ENCODE peak calls at places on chromosomes 2 and 18, in five cellular contexts. G, N, P, Q and C are unnamed samples.

GRCh38 chr18:11147371-11147860 is 2.0 kb downstream of the PIEZO2 start:
- DNase-seq in G (no peak), N (no peak), P (no peak), Q (no peak), C (no peak)

GRCh38 chr2:112089375-112089774 is 34.3 kb downstream of the TMEM87B start:
- DNase-seq in G (no peak), N (no peak), P (no peak), Q (no peak), C (no peak)

GRCh38 chr2:54942373-54942772 is 107.9 kb downstream of the RTN4 start:
- DNase-seq in G (no peak), N (no peak), P (no peak), Q (no peak), C (peak)

GRCh38 chr18:63578357-63578958 is 8.7 kb upstream of the SERPINB13 start:
- DNase-seq in G (peak), N (no peak), P (peak), Q (peak), C (peak)

GRCh38 chr2:15206419-15206818 is 354.7 kb downstream of the NBAS start:
- DNase-seq in G (no peak), N (no peak), P (no peak), Q (no peak), C (no peak)

GRCh38 chr2:38722271-38723115 is 28.7 kb downstream of the SRSF7 start:
- DNase-seq in G (no peak), N (no peak), P (no peak), Q (no peak), C (no peak)

GRCh38 chr2:119341684-119342083 is 24.9 kb downstream of the C2orf76 start:
- DNase-seq in G (no peak), N (no peak), P (no peak), Q (no peak), C (no peak)

GRCh38 chr2:134183679-134184078 is 70.2 kb upstream of the MGAT5 start:
- DNase-seq in G (no peak), N (no peak), P (no peak), Q (no peak), C (no peak)

GRCh38 chr18:9109523-9109922 is 7.0 kb downstream of the NDUFV2 start:
- DNase-seq in G (no peak), N (no peak), P (no peak), Q (no peak), C (no peak)

GRCh38 chr2:64463784-64464183 is 9.8 kb downstream of the LGALSL start:
- DNase-seq in G (no peak), N (peak), P (no peak), Q (no peak), C (no peak)

GRCh38 chr18:10562773-10563160 is 36.9 kb downstream of the NAPG start:
- DNase-seq in G (no peak), N (no peak), P (no peak), Q (no peak), C (no peak)

GRCh38 chr2:126634273-126634861 is 21.6 kb upstream of the GYPC start:
- DNase-seq in G (peak), N (no peak), P (no peak), Q (peak), C (no peak)

GRCh38 chr2:180012523-180012922 is 5.4 kb upstream of the CWC22 start:
- DNase-seq in G (no peak), N (peak), P (no peak), Q (no peak), C (no peak)

GRCh38 chr2:71455011-71455740 is 1.8 kb downstream of the DYSF start:
- DNase-seq in G (no peak), N (no peak), P (no peak), Q (no peak), C (no peak)

GRCh38 chr2:182064024-182064880 is 78.6 kb downstream of the PPP1R1C start:
- DNase-seq in G (no peak), N (no peak), P (no peak), Q (no peak), C (no peak)

GRCh38 chr18:23888880-23889279 is 125.7 kb upstream of the TTC39C start:
- DNase-seq in G (no peak), N (no peak), P (no peak), Q (no peak), C (no peak)

GRCh38 chr2:165872101-165872791 is 78.2 kb upstream of the GALNT3 start:
- DNase-seq in G (no peak), N (no peak), P (no peak), Q (no peak), C (no peak)

GRCh38 chr2:85470850-85471800 is 52.6 kb downstream of the SH2D6 start:
- DNase-seq in G (no peak), N (peak), P (no peak), Q (no peak), C (peak)

GRCh38 chr2:103268841-103269498 is 507.1 kb downstream of the TMEM182 start:
- DNase-seq in G (no peak), N (no peak), P (no peak), Q (no peak), C (no peak)

GRCh38 chr2:86414996-86415395 is 26.2 kb upstream of the KDM3A start:
- DNase-seq in G (no peak), N (peak), P (no peak), Q (no peak), C (no peak)

GRCh38 chr2:71347517-71347916 is 15.9 kb downstream of the ZNF638 start:
- DNase-seq in G (peak), N (peak), P (peak), Q (no peak), C (peak)

GRCh38 chr2:156505696-156506095 is 69.5 kb downstream of the GPD2 start:
- DNase-seq in G (no peak), N (no peak), P (no peak), Q (no peak), C (no peak)

GRCh38 chr2:95053543-95053942 is 28.0 kb downstream of the MAL start:
- DNase-seq in G (no peak), N (no peak), P (no peak), Q (no peak), C (peak)

GRCh38 chr18:79775441-79776221 is 22.1 kb upstream of the KCNG2 start:
- DNase-seq in G (no peak), N (no peak), P (no peak), Q (no peak), C (no peak)

GRCh38 chr18:79953921-79954651 is 2.6 kb upstream of the SLC66A2 start:
- DNase-seq in G (no peak), N (no peak), P (no peak), Q (no peak), C (no peak)

GRCh38 chr2:85034158-85034557 is 63.2 kb downstream of the KCMF1 start:
- DNase-seq in G (no peak), N (no peak), P (no peak), Q (no peak), C (no peak)

GRCh38 chr2:62895632-62896009 is 155.0 kb upstream of the OTX1 start:
- DNase-seq in G (no peak), N (peak), P (no peak), Q (no peak), C (no peak)

GRCh38 chr2:237128026-237128703 is 42.5 kb downstream of the COPS8 start:
- DNase-seq in G (peak), N (peak), P (no peak), Q (peak), C (peak)

GRCh38 chr2:101831351-101831865 is 133.9 kb downstream of the MAP4K4 start:
- DNase-seq in G (peak), N (peak), P (peak), Q (peak), C (peak)
- TF ChIP-seq EZH2 in G (no peak), N (no peak), P (no peak), Q (no peak), C (no peak)

DNA sequence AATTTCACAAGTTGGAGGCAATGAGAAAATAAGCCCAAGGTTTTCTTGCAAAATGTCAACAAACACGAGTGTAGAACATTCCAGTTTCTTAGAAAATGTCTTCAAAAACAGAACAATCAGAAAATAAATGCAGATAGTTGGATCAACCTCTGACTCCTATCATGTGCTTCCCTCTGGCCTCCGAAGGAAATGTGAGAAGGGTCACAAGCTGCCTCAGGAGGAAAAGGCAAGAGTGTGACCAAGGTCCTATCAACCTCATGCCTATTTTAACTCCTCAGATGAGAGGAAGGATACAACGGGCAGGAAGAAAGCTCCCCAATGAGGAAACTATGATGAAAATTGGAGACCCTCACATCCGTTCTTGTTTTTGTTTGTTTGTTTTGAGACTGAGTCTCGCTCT is 7.9 kb downstream of the SCYGR5 start:
- DNase-seq in G (no peak), N (no peak), P (no peak), Q (no peak), C (no peak)
- H3K9ac ChIP-seq in G (no peak), N (no peak), P (no peak), Q (no peak), C (no peak)

DNA sequence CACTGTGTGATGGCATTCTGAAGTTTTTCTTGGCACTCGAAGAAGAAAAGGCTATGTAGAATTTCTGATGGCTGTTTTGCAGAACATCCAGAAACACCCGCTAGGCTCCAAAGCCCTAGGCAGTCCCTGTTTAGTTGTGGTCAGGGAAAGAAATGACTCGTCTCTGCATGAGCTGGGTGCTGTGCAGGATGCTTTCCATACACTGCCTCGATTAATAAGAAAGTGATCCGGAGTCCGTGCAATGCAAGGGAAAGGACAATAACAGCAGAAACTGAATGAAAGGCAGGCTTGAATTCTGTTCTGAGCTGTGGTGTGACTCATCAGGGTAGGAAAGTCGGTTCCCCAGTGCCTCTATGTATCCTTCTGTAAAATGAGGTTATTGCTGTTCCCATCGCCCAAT is 18.7 kb downstream of the MAPRE3 start:
- DNase-seq in G (no peak), N (peak), P (no peak), Q (no peak), C (no peak)
- TF ChIP-seq EZH2 in G (no peak), N (no peak), P (no peak), Q (no peak), C (no peak)

GRCh38 chr2:189015378-189015777 is 41.2 kb downstream of the COL3A1 start:
- DNase-seq in G (peak), N (no peak), P (no peak), Q (no peak), C (no peak)
- H3K9ac ChIP-seq in G (no peak), N (no peak), P (no peak), Q (no peak), C (no peak)